ENCODE peak calls at places on chromosomes 7 and 10, in six cellular contexts. G is fibroblast of the aortic adventitia, Z is neural progenitor cell, E is cardiac muscle cell, T is transverse colon, X is bronchial epithelial cell. H is an unnamed sample.

GRCh38 chr10:119378737-119379067 is 163.8 kb downstream of the RGS10 start:
- DNase-seq in Z (no peak), X (no peak), E (no peak), G (no peak), T (no peak), H (no peak)

GRCh38 chr7:139127648-139128047 is 18.1 kb upstream of the ZC3HAV1 start:
- DNase-seq in E (no peak), T (no peak), G (peak), Z (no peak), X (no peak), H (peak)

GRCh38 chr10:58335306-58336005 is 650 bp downstream of the UBE2D1 start:
- DNase-seq in Z (peak), X (peak), E (peak), T (peak), G (peak), H (peak)

GRCh38 chr10:125473138-125473793 is 209.7 kb downstream of the TEX36 start:
- DNase-seq in E (no peak), T (no peak), G (no peak), X (no peak), Z (no peak), H (no peak)

GRCh38 chr7:55539380-55539779 is 32.9 kb downstream of the VOPP1 start:
- DNase-seq in Z (peak), T (no peak), G (no peak), E (no peak), X (no peak), H (no peak)

GRCh38 chr10:88423732-88424131 is 159.4 kb downstream of the RNLS start:
- DNase-seq in G (no peak), X (no peak), T (no peak), E (peak), Z (no peak), H (no peak)

GRCh38 chr10:59281861-59282260 is 80.5 kb downstream of the FAM13C start:
- DNase-seq in T (no peak), Z (no peak), X (no peak), E (no peak), G (no peak), H (no peak)

GRCh38 chr10:80144302-80145131 is 12.0 kb downstream of the PLAC9 start:
- DNase-seq in E (no peak), G (no peak), Z (no peak), T (peak), X (no peak), H (no peak)

GRCh38 chr10:62084434-62084833 is 182.9 kb downstream of the ARID5B start:
- DNase-seq in E (no peak), X (peak), Z (no peak), T (no peak), G (peak), H (peak)

GRCh38 chr10:75475470-75476182 is 44.2 kb downstream of the LRMDA start:
- DNase-seq in Z (no peak), G (peak), E (no peak), T (no peak), X (no peak), H (peak)

GRCh38 chr10:42112331-42113157 is 525.8 kb downstream of the ZNF33B start:
- DNase-seq in E (no peak), T (no peak), G (no peak), X (no peak), Z (no peak), H (no peak)

GRCh38 chr7:159023746-159024145 is 120.9 kb downstream of the VIPR2 start:
- DNase-seq in T (peak), Z (no peak), X (no peak), G (no peak), E (no peak), H (no peak)

DNA sequence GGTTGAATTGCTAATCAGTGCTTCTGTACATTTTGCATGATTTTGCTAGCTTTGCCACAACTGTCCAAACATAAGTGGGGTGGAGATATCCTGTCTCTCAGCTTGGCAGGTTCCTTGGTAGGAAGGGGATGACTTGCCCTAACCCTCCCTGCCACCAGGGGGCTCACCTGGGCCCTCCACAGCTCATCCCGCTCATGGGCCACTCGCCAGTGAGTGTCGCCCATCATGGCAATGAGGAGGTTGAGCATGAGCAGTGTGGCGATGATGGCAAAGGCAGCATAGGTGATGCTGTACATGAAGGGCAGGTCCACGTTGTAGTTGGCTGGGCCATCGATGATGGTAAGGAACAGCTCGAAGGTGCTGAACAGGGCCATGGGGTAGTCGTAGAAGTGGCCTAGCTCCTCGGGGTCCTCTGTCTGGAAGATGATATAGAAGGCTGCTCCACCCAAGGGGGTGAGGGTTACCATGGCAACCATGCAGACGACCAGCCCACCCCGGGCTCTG is 12.2 kb downstream of the TRPV6 start:
- DNase-seq in G (peak), Z (peak), E (no peak), X (no peak), T (no peak), H (peak)
- TF ChIP-seq CTCF in G (peak), Z (peak), E (peak), X (peak), T (peak), H (peak)

GRCh38 chr10:91552706-91553105 is 80.2 kb downstream of the PPP1R3C start:
- DNase-seq in T (no peak), G (peak), X (peak), E (peak), Z (peak), H (peak)

GRCh38 chr10:91551856-91552255 is 81.0 kb downstream of the PPP1R3C start:
- DNase-seq in X (peak), T (no peak), G (peak), Z (peak), E (peak), H (peak)

GRCh38 chr10:91549296-91549695 is 83.6 kb downstream of the PPP1R3C start:
- DNase-seq in E (no peak), G (no peak), T (no peak), X (peak), Z (no peak), H (no peak)

GRCh38 chr10:91555455-91555854 is 77.4 kb downstream of the PPP1R3C start:
- DNase-seq in E (no peak), G (no peak), Z (no peak), T (no peak), X (peak), H (no peak)

GRCh38 chr10:91552260-91552659 is 80.6 kb downstream of the PPP1R3C start:
- DNase-seq in G (no peak), T (no peak), Z (peak), E (no peak), X (no peak), H (no peak)
- H3K4me3 ChIP-seq in G (peak), T (no peak), Z (no peak), E (no peak), X (no peak), H (no peak)

GRCh38 chr10:83562381-83562780 is 576.9 kb upstream of the GHITM start:
- DNase-seq in G (no peak), X (no peak), E (no peak), Z (no peak), T (no peak), H (no peak)
- TF ChIP-seq CTCF in G (no peak), X (no peak), E (no peak), Z (peak), T (no peak), H (no peak)

GRCh38 chr10:100889546-100889945 is 23.2 kb upstream of the SLF2 start:
- DNase-seq in E (no peak), X (no peak), T (no peak), Z (no peak), G (no peak), H (no peak)
- H3K4me3 ChIP-seq in E (no peak), X (no peak), T (no peak), Z (no peak), G (no peak), H (no peak)

GRCh38 chr10:116766241-116767198 is 24.2 kb upstream of the HSPA12A start:
- DNase-seq in E (no peak), Z (no peak), X (no peak), G (no peak), T (no peak), H (no peak)
- TF ChIP-seq CTCF in E (no peak), Z (peak), X (no peak), G (no peak), T (no peak), H (no peak)

H was measured in choroid plexus epithelial cell.